ENCODE peak calls at places on chromosomes 16 and 17, in six cellular contexts. C is endothelial cell of umbilical vein, W is fibroblast of the aortic adventitia, M is omental fat pad, O is brain microvascular endothelial cell, B is transverse colon. T is an unnamed sample.

GRCh38 chr17:43393944-43394482 is 4.8 kb upstream of the ARL4D start:
- DNase-seq in O (peak; percentile 79), W (peak; percentile 94), C (peak; percentile 80), B (peak; percentile 94), M (peak; percentile 98), T (peak; percentile 87)

GRCh38 chr16:49487746-49488145 is 114.1 kb downstream of the C16orf78 start:
- DNase-seq in B (peak; percentile 6), O (no peak), W (no peak), M (no peak), C (no peak), T (no peak)

GRCh38 chr17:50359998-50360461 is 13.0 kb downstream of the MRPL27 start:
- DNase-seq in O (no peak), C (no peak), M (no peak), W (no peak), B (no peak), T (no peak)

GRCh38 chr17:61574542-61575351 is 16.3 kb downstream of the NACA2 start:
- DNase-seq in O (peak; percentile 18), B (no peak), M (no peak), C (peak; percentile 16), W (peak; percentile 65), T (peak; percentile 38)

GRCh38 chr17:31392002-31392855 is 754 bp downstream of the RAB11FIP4 start:
- DNase-seq in W (no peak), M (no peak), B (no peak), C (no peak), O (no peak), T (no peak)

GRCh38 chr16:86619263-86619935 is 41.0 kb downstream of the FOXL1 start:
- DNase-seq in O (no peak), M (no peak), B (no peak), C (no peak), W (no peak), T (no peak)

GRCh38 chr16:88924834-88925539 is 52.0 kb downstream of the CBFA2T3 start:
- DNase-seq in O (peak; percentile 81), M (no peak), W (peak; percentile 86), B (no peak), C (peak; percentile 67), T (peak; percentile 82)

GRCh38 chr17:59914274-59914854 is 21.4 kb downstream of the RPS6KB1 start:
- DNase-seq in O (no peak), C (peak; percentile 46), B (no peak), M (no peak), W (peak; percentile 72), T (peak; percentile 37)

GRCh38 chr17:49388290-49388640 is 26.2 kb upstream of the ZNF652 start:
- DNase-seq in C (no peak), O (no peak), W (no peak), M (no peak), B (peak; percentile 23), T (no peak)

GRCh38 chr16:72658888-72659717 is 388.8 kb downstream of the ZFHX3 start:
- DNase-seq in C (no peak), B (no peak), O (no peak), M (no peak), W (no peak), T (peak; percentile 15)

GRCh38 chr16:88298166-88298881 is 84.4 kb upstream of the ZNF469 start:
- DNase-seq in C (no peak), W (peak; percentile 77), B (no peak), M (no peak), O (peak; percentile 54), T (peak; percentile 29)

GRCh38 chr16:85898521-85899442 is at the start of gene IRF8:
- DNase-seq in M (no peak), C (peak; percentile 81), O (peak; percentile 17), W (no peak), B (peak; percentile 87), T (no peak)

GRCh38 chr16:495127-495748 is 32.3 kb upstream of the CAPN15 start:
- DNase-seq in M (no peak), C (peak; percentile 49), O (peak; percentile 13), W (peak; percentile 43), B (peak; percentile 36), T (no peak)

GRCh38 chr16:80804451-80805383 is at the start of gene CDYL2:
- DNase-seq in O (no peak), M (no peak), B (peak; percentile 61), C (no peak), W (no peak), T (no peak)

GRCh38 chr16:81956213-81956948 is 54.9 kb downstream of the SDR42E1 start:
- DNase-seq in O (no peak), C (no peak), W (no peak), M (peak; percentile 27), B (no peak), T (no peak)

GRCh38 chr16:3490911-3491629 is 4.2 kb downstream of the C16orf90 start:
- DNase-seq in C (peak; percentile 10), M (no peak), O (no peak), W (no peak), B (no peak), T (no peak)

GRCh38 chr16:22786284-22786683 is 27.7 kb upstream of the HS3ST2 start:
- DNase-seq in O (no peak), M (no peak), W (no peak), B (no peak), C (no peak), T (no peak)

GRCh38 chr17:77645441-77646430 is 312.8 kb upstream of the TNRC6C start:
- DNase-seq in C (no peak), O (peak; percentile 7), W (no peak), B (no peak), M (no peak), T (no peak)

GRCh38 chr17:44971776-44972483 is 3.8 kb upstream of the C1QL1 start:
- DNase-seq in W (no peak), O (peak; percentile 49), B (no peak), M (no peak), C (no peak), T (peak; percentile 24)

GRCh38 chr17:40218740-40219072 is 398 bp upstream of the WIPF2 start:
- DNase-seq in W (peak; percentile 74), O (peak; percentile 91), C (no peak), M (peak; percentile 42), B (peak; percentile 71), T (peak; percentile 84)

GRCh38 chr16:89921699-89922476 is 1.3 kb upstream of the TUBB3 start:
- DNase-seq in C (peak; percentile 91), M (peak; percentile 56), W (peak; percentile 92), B (peak; percentile 59), O (peak; percentile 93), T (peak; percentile 96)

GRCh38 chr16:66668777-66669444 is 27.6 kb downstream of the CMTM4 start:
- DNase-seq in B (no peak), O (no peak), M (no peak), C (no peak), W (peak; percentile 63), T (peak; percentile 26)

DNA sequence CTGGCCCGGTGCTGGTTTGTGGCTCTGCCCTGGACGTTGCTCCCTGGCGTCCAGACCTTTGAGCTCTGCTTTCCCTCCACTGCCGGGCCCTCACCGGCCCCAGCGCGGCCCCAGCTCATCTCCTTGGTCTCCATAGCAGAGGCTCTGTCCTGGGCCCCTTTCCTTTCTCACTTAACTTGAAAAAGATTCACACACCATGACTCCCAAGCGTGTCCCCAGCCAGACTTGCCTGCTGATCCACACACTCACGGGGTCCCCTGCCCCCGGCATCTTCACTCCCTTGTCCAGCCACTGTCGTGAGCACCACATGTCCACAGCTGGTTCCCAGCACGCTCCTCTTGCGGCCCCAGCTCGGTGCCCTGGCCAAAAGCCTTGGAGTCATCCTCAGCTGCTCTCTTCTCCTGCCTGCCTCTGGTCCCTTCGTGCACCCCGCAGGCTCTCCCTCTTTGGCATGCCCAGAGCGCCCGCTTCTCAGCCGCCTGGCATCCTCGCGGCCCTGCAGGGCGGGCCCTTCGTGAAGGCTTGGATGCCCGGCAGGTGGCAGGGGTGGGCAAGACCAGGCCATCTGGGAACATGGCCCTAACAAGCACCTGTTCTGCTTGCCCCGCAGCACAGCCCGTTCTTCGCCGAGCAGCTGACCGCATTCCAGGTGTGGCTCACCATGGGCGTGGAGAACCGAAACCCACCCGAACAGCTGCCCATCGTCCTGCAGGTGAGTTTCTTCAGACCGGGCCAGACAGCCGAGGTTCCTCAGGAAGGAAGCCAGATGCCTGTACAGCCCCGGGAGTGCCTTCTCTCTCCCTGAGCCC is 145.6 kb upstream of the CHMP6 start:
- DNase-seq in B (peak; percentile 53), C (no peak), W (no peak), O (no peak), M (no peak), T (no peak)
- TF ChIP-seq CTCF in B (no peak), C (no peak), W (no peak), O (no peak), M (no peak), T (no peak)

GRCh38 chr16:9119795-9120194 is 28.4 kb downstream of the HAPSTR1 start:
- DNase-seq in B (no peak), C (no peak), M (no peak), O (no peak), W (peak; percentile 98), T (peak; percentile 89)
- TF ChIP-seq CTCF in B (no peak), C (no peak), M (no peak), O (peak; percentile 24), W (peak; percentile 10), T (peak; percentile 5)

DNA sequence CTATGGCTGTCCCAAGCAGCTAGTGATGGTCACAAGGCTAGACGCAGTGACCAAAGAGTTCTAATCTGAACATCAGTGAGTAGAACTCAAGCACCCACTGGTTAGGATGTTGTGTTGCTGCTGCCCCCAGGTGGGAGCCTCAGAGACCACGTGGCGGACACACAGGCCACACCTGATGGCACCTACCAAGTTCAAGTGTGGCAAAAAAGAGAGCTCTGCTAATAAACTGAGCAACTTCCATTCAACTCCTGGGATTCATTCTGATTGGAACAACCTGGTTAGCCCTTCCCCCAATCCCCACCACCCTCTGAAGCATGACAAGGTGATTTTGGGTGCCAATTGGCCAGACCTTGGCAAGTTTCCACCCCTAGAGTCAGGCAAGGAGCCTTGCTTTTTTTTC is 3.5 kb upstream of the LCMT1 start:
- DNase-seq in M (no peak), B (peak; percentile 17), C (no peak), W (no peak), O (no peak), T (no peak)
- TF ChIP-seq CTCF in M (no peak), B (no peak), C (no peak), W (no peak), O (peak; percentile 29), T (no peak)

GRCh38 chr16:46404028-46404427 is 217.2 kb downstream of the SHCBP1 start:
- DNase-seq in C (no peak), M (no peak), O (no peak), B (no peak), W (no peak), T (no peak)
- TF ChIP-seq CTCF in C (no peak), M (no peak), O (no peak), B (no peak), W (no peak), T (no peak)

GRCh38 chr17:27888945-27889344 is 4.2 kb downstream of the LYRM9 start:
- DNase-seq in O (peak; percentile 4), W (no peak), B (no peak), C (peak; percentile 5), M (no peak), T (no peak)
- TF ChIP-seq CTCF in O (no peak), W (no peak), B (no peak), C (no peak), M (no peak), T (no peak)

T was measured in astrocyte of the spinal cord.